ENCODE peak calls at places on chromosomes 1 and 21, in eight cellular contexts. J, N, Z, W, L, Y, C and R are unnamed samples.

GRCh38 chr1:116332461-116332860 is 40.6 kb upstream of the ATP1A1 start:
- DNase-seq in J (no peak), N (no peak), Z (no peak), W (no peak), L (no peak), Y (no peak), C (no peak), R (no peak)

GRCh38 chr1:15406911-15407559 is 2.7 kb upstream of the EFHD2 start:
- DNase-seq in J (peak), N (no peak), Z (peak), W (no peak), L (peak), Y (no peak), C (no peak), R (no peak)

GRCh38 chr1:111605553-111605952 is 14.0 kb upstream of the RAP1A start:
- DNase-seq in J (peak), N (no peak), Z (peak), W (no peak), L (peak), Y (no peak), C (no peak), R (no peak)

GRCh38 chr1:9907441-9907840 is 2.6 kb downstream of the CTNNBIP1 start:
- DNase-seq in J (no peak), N (no peak), Z (no peak), W (no peak), L (no peak), Y (no peak), C (no peak), R (no peak)

GRCh38 chr1:100461222-100461621 is 76.7 kb upstream of the GPR88 start:
- DNase-seq in J (no peak), N (no peak), Z (no peak), W (no peak), L (no peak), Y (peak), C (no peak), R (no peak)

GRCh38 chr21:31397939-31398338 is 53.9 kb upstream of the TIAM1 start:
- DNase-seq in J (no peak), N (no peak), Z (no peak), W (no peak), L (no peak), Y (no peak), C (no peak), R (no peak)

GRCh38 chr1:167086033-167086432 is 4.1 kb downstream of the GPA33 start:
- DNase-seq in J (no peak), N (no peak), Z (no peak), W (no peak), L (no peak), Y (no peak), C (no peak), R (no peak)

GRCh38 chr1:214135886-214136285 is 145.1 kb upstream of the SMYD2 start:
- DNase-seq in J (no peak), N (no peak), Z (no peak), W (no peak), L (no peak), Y (no peak), C (no peak), R (no peak)

GRCh38 chr1:200179126-200179780 is 151.7 kb downstream of the NR5A2 start:
- DNase-seq in J (no peak), N (no peak), Z (peak), W (no peak), L (no peak), Y (no peak), C (no peak), R (no peak)

GRCh38 chr1:5598824-5599395 is 393.3 kb downstream of the NPHP4 start:
- DNase-seq in J (no peak), N (no peak), Z (no peak), W (no peak), L (peak), Y (no peak), C (no peak), R (no peak)

GRCh38 chr1:65514083-65514482 is 93.6 kb downstream of the LEPR start:
- DNase-seq in J (peak), N (no peak), Z (peak), W (no peak), L (no peak), Y (no peak), C (no peak), R (no peak)

GRCh38 chr1:212515329-212515760 is 82.6 kb downstream of the NENF start:
- DNase-seq in J (no peak), N (peak), Z (no peak), W (no peak), L (no peak), Y (peak), C (no peak), R (no peak)

GRCh38 chr1:150210086-150210485 is 25.8 kb downstream of the ANP32E start:
- DNase-seq in J (no peak), N (no peak), Z (no peak), W (no peak), L (no peak), Y (no peak), C (no peak), R (no peak)

GRCh38 chr1:150212070-150212469 is 23.8 kb downstream of the ANP32E start:
- DNase-seq in J (no peak), N (no peak), Z (no peak), W (no peak), L (no peak), Y (no peak), C (no peak), R (no peak)

GRCh38 chr1:150210741-150211140 is 25.2 kb downstream of the ANP32E start:
- DNase-seq in J (no peak), N (no peak), Z (no peak), W (no peak), L (no peak), Y (no peak), C (no peak), R (no peak)

GRCh38 chr1:150213170-150214098 is 22.5 kb downstream of the ANP32E start:
- DNase-seq in J (peak), N (peak), Z (peak), W (peak), L (peak), Y (peak), C (peak), R (peak)
- TF ChIP-seq CTCF in J (no peak), N (no peak), Z (peak), W (no peak), L (peak), Y (no peak), C (peak), R (no peak)

GRCh38 chr1:29260531-29260930 is 24.2 kb downstream of the PTPRU start:
- DNase-seq in J (no peak), N (no peak), Z (no peak), W (no peak), L (no peak), Y (no peak), C (no peak), R (no peak)

GRCh38 chr1:29259802-29260441 is 23.6 kb downstream of the PTPRU start:
- DNase-seq in J (peak), N (peak), Z (peak), W (no peak), L (peak), Y (peak), C (peak), R (no peak)

GRCh38 chr1:29256979-29257804 is 20.9 kb downstream of the PTPRU start:
- DNase-seq in J (no peak), N (peak), Z (peak), W (no peak), L (no peak), Y (no peak), C (peak), R (no peak)

GRCh38 chr1:29258189-29258973 is 22.1 kb downstream of the PTPRU start:
- DNase-seq in J (no peak), N (no peak), Z (peak), W (no peak), L (no peak), Y (no peak), C (peak), R (no peak)

DNA sequence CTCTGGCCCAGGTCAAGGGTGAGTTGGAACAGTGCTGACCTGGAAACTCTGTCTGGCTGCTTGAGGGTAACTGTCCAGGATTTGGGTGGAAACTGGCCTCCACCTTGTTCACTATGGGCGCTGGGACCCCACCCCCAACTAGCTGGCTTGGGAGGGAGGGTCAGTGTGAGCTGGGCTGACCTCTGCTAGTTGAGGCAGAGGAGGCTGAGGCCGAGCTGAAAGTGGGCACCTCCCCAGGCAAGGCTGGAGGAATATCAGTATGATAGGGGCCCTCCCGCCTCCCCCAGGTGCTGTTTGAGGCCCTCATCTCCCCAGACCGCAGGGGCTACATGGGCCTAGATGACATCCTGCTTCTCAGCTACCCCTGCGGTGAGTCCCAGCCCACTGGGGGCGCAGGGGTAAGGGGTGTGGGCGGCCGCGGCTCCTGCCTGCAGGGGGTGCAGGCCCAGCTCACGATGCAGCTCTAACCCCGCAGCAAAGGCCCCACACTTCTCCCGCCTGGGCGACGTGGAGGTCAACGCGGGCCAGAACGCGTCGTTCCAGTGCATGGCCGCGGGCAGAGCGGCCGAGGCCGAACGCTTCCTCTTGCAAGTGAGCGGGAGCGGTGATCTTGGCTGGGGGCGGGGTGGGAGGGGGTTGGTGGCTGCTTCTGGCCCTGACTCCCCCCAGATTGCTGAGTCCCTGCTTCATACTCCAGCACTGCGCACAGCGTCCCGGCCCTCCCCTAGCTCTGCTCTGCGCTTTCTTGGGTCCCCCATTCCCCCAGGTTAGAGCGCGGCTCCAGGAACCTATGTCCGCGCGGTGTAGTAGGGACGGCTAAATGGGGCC is 22.9 kb downstream of the PTPRU start:
- DNase-seq in J (no peak), N (peak), Z (no peak), W (no peak), L (no peak), Y (peak), C (no peak), R (no peak)
- TF ChIP-seq CTCF in J (no peak), N (no peak), Z (no peak), W (no peak), L (no peak), Y (no peak), C (no peak), R (no peak)

DNA sequence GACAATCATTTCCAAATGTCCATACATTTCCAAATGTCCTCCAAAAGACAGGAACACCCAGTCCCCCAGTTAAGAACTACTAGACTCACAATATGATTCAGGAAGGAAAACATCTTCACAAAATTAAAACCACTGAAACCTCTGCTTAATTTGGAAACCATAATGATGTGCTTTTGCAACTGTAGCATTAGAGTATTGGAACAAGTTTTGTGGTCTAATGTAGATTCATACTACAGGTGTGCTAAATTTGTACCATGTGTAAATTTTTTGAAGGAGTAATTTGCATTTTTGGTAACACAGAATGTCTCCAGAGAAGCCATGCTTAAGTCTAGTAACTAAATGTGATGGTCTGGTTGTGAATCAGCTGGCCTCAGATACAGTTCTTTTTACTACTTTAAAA is 129.6 kb downstream of the DPYD start:
- DNase-seq in J (no peak), N (no peak), Z (no peak), W (no peak), L (no peak), Y (no peak), C (no peak), R (no peak)
- TF ChIP-seq CTCF in J (no peak), N (no peak), Z (no peak), W (no peak), L (no peak), Y (no peak), C (no peak), R (no peak)

GRCh38 chr1:220880367-220880680 is 1.1 kb downstream of the HLX start:
- DNase-seq in J (no peak), N (no peak), Z (no peak), W (no peak), L (no peak), Y (no peak), C (no peak), R (no peak)

GRCh38 chr1:220884109-220884980 is 5.1 kb downstream of the HLX start:
- DNase-seq in J (no peak), N (peak), Z (peak), W (no peak), L (no peak), Y (no peak), C (peak), R (peak)

GRCh38 chr1:220880726-220881506 is 1.7 kb downstream of the HLX start:
- DNase-seq in J (peak), N (peak), Z (peak), W (peak), L (peak), Y (no peak), C (no peak), R (no peak)

GRCh38 chr1:220879509-220880366 is 495 bp downstream of the HLX start:
- DNase-seq in J (peak), N (peak), Z (peak), W (no peak), L (no peak), Y (no peak), C (peak), R (peak)

DNA sequence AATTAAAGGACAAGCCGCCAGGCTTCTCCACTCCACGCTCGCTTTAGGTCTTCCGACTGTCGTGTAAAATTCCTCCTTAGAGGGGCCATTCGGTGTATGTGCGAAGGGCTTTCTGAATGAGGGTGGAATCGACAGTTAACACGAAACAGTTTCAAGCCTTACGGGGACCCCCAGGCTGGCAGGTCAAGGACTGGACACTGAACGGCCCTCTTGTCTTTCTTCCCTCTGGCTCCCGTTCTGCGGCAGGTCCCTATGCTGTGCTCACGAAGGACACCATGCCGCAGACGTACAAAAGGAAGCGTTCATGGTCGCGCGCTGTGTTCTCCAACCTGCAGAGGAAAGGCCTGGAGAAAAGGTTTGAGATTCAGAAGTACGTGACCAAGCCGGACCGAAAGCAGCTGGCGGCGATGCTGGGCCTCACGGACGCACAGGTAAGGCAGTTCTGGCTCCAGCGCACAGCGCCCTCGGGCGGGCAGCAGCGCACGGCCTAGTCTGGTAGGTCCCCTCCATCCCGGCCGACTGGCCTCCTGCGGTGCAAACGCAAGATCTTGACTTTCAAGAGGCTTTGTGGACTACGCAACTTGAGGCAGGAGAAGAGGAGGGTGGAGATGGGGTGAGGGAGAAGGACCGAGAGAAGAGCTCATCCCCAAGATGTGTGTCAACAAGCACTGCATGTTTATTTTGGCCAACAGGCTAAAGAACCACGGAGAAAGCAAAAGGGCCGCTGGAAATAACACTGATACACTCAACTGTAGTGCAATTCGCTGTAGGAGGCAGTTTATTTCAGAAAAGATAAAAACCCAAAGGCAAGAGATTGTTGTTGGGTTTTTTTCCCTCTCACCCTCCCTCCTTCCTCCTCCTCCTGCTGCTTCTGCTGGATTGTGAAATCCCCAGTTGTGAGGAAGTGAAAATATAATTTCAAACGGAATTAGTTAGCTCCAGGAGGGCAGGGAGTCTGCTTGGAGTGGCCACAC is 3.0 kb downstream of the HLX start:
- DNase-seq in J (peak), N (peak), Z (peak), W (peak), L (no peak), Y (no peak), C (no peak), R (no peak)
- TF ChIP-seq CTCF in J (no peak), N (no peak), Z (peak), W (no peak), L (peak), Y (no peak), C (peak), R (no peak)

DNA sequence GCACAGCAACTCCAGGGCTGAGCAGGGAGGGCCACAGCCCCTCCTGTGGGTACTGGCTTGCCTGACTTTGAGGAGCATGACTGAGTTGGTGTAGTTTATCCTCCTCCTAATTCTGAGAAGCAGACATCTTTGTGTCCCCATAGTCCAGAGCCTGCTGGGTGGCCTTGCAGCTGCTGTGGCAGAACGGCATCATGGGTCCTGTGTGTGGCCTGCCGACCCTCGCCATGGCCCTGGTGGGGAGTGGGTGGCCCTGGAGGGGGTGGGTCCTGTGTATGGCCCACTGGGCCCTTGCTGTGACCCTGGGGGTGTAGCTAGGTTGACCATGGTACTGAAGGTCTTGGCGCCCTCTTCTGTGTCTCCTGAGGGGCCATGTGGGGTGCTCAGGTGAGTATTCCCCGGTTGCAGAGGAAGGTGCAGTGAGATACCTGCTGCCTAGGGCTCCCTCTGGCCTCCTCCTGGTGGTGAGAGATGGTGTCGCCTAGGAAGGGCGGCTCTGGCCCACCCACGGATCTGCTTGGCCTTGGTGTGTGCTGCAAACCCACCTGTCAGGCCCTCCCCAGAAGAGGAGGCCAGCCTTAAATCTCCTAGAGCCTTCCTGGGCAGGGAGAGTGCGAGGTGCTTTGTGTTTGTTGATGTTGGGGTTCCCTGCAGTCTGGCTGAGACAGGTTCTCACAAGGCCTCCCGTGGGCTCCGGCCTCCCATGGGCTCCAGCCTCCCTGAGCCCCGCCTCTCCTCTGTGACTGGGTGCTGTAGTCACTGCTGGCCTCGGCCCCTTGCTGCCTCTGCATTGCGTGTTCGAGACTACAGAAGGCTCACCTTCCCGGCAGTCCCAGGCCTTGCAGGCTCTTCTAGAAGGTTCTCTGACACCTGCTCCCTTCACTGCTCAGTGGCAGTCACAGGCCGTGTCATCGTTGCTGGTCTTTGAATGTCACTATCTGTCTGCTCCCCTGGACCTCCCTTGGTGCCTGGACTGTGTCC is 7.8 kb downstream of the SNAP47 start:
- DNase-seq in J (no peak), N (no peak), Z (no peak), W (no peak), L (no peak), Y (no peak), C (no peak), R (no peak)
- TF ChIP-seq CTCF in J (no peak), N (peak), Z (no peak), W (no peak), L (no peak), Y (no peak), C (no peak), R (no peak)

DNA sequence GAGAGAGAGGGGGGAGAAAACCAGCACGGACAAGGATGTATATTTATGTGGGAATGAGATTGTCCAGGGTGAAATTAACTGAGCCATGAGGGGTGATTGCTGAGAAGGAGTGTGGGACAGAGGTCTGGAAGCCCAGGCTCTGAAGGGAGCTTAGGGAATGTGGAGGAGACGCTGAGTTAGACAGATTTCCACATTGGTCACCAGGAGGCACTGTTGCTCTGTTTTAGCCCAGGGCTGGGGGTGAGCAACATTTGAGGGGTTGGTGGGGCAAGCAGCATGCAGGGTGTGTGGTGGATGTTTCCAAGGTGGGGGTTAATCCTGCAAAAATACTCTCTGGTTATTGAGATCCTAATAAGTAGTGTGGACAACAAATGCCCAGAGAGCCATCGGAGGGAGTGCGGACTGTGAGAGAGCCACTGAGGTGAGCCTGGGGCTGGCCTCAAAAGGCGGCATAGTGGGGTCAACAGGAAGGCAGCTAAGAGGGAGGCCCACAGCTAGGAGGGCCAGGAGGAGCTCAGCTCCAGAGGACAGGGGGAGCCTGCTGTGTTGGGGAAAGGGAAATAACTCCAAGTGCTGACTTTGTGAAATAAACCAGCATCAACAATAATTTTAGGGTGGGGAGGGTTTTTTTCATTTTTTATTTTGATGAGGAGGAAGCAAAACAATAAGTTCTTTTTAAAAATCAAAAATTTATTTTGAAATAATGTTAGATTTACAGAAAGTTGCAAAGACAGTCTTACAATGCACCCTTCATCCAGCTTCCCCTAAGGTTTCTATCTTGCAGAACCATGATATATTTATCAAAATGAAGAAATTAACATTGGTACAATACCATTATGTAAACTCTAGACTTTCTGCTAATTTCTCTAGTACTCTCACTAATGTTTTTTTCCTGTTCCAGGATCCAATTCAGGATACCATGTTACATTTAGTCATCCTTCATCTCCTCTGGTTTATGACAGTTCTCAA is 82.8 kb upstream of the CD34 start:
- DNase-seq in J (no peak), N (no peak), Z (peak), W (no peak), L (no peak), Y (no peak), C (peak), R (peak)
- TF ChIP-seq CTCF in J (no peak), N (peak), Z (peak), W (peak), L (no peak), Y (no peak), C (peak), R (peak)